ENCODE peak calls at places on chromosomes 12 and 14, in five cellular contexts. L is mammary epithelial cell, W is suprapubic skin, V is left ventricle myocardium inferior, T is OCI-LY7. I is an unnamed sample.

GRCh38 chr12:78878447-78878846 is 13.9 kb downstream of the SYT1 start:
- DNase-seq in T (no peak), W (no peak), L (no peak), V (no peak), I (no peak)

GRCh38 chr14:53953002-53953827 is 3.4 kb downstream of the BMP4 start:
- DNase-seq in V (peak; percentile 88), T (no peak), L (peak; percentile 59), W (peak; percentile 87), I (peak; percentile 33)

GRCh38 chr14:44982594-44982993 is 20.6 kb downstream of the TOGARAM1 start:
- DNase-seq in L (no peak), T (no peak), V (no peak), W (no peak), I (no peak)

GRCh38 chr14:92074555-92074954 is 31.8 kb downstream of the ATXN3 start:
- DNase-seq in W (no peak), L (no peak), V (no peak), T (no peak), I (no peak)

GRCh38 chr12:73659802-73660201 is 877.8 kb upstream of the ATXN7L3B start:
- DNase-seq in W (no peak), T (no peak), V (no peak), L (no peak), I (no peak)

GRCh38 chr14:38716871-38717270 is 386.2 kb downstream of the SEC23A start:
- DNase-seq in L (no peak), T (peak; percentile 41), V (no peak), W (no peak), I (no peak)

GRCh38 chr14:36068777-36069534 is 107.6 kb downstream of the PTCSC3 start:
- DNase-seq in L (peak; percentile 54), W (no peak), V (no peak), T (no peak), I (no peak)

GRCh38 chr14:99579903-99580570 is 24.0 kb downstream of the CCDC85C start:
- DNase-seq in W (no peak), V (no peak), L (peak; percentile 63), T (peak; percentile 17), I (no peak)

GRCh38 chr12:71865757-71866536 is 26.4 kb downstream of the TBC1D15 start:
- DNase-seq in V (no peak), L (no peak), T (no peak), W (no peak), I (no peak)

GRCh38 chr12:13288937-13289643 is 92.6 kb downstream of the EMP1 start:
- DNase-seq in W (no peak), T (no peak), L (no peak), V (no peak), I (no peak)

GRCh38 chr14:70886421-70887206 is 20.6 kb upstream of the PCNX1 start:
- DNase-seq in T (peak; percentile 33), V (no peak), W (no peak), L (no peak), I (peak; percentile 65)

GRCh38 chr14:33686856-33687255 is 264.0 kb downstream of the EGLN3 start:
- DNase-seq in L (no peak), W (no peak), T (no peak), V (no peak), I (no peak)

GRCh38 chr12:51886021-51886710 is 1.7 kb upstream of the ANKRD33 start:
- DNase-seq in L (peak; percentile 73), V (peak; percentile 64), T (peak; percentile 73), W (peak; percentile 86), I (no peak)

GRCh38 chr12:2052861-2053674 is at the start of gene CACNA1C:
- DNase-seq in V (peak; percentile 66), L (peak; percentile 43), W (no peak), T (peak; percentile 16), I (no peak)

GRCh38 chr12:53410951-53411350 is 12.7 kb upstream of the AMHR2 start:
- DNase-seq in L (no peak), T (no peak), W (peak; percentile 55), V (no peak), I (no peak)

GRCh38 chr14:100239200-100239839 is 376 bp downstream of the YY1 start:
- DNase-seq in L (no peak), W (peak; percentile 82), V (peak; percentile 33), T (no peak), I (peak; percentile 50)

GRCh38 chr12:44674866-44675265 is 201.2 kb downstream of the NELL2 start:
- DNase-seq in L (no peak), T (no peak), V (no peak), W (no peak), I (no peak)

GRCh38 chr14:52315355-52315718 is 1.2 kb downstream of the PTGER2 start:
- DNase-seq in T (no peak), L (no peak), W (no peak), V (no peak), I (no peak)

GRCh38 chr14:50862171-50862570 is 9.7 kb upstream of the ABHD12B start:
- DNase-seq in V (no peak), L (no peak), T (no peak), W (no peak), I (no peak)

GRCh38 chr12:121755591-121755990 is 37.9 kb downstream of the RHOF start:
- DNase-seq in L (no peak), V (no peak), T (no peak), W (no peak), I (no peak)

GRCh38 chr12:42631507-42631906 is 42.0 kb upstream of the PRICKLE1 start:
- DNase-seq in L (no peak), W (no peak), V (no peak), T (no peak), I (no peak)

GRCh38 chr12:49034287-49034622 is 15.7 kb upstream of the PRKAG1 start:
- DNase-seq in W (no peak), T (no peak), V (no peak), L (no peak), I (no peak)

GRCh38 chr14:90383731-90384542 is 12.9 kb upstream of the CALM1 start:
- DNase-seq in L (no peak), V (peak; percentile 65), T (peak; percentile 33), W (peak; percentile 83), I (peak; percentile 72)

GRCh38 chr12:54572881-54573280 is 15.6 kb downstream of the PPP1R1A start:
- DNase-seq in L (no peak), V (no peak), T (no peak), W (no peak), I (no peak)

GRCh38 chr14:76937181-76938091 is 91.1 kb downstream of the IRF2BPL start:
- DNase-seq in W (no peak), V (peak; percentile 73), L (peak; percentile 54), T (no peak), I (no peak)

GRCh38 chr12:94567784-94568183 is 82.6 kb downstream of the TMCC3 start:
- DNase-seq in L (no peak), W (no peak), T (no peak), V (no peak), I (no peak)

GRCh38 chr12:94575024-94575423 is 75.3 kb downstream of the TMCC3 start:
- DNase-seq in V (no peak), T (no peak), W (no peak), L (no peak), I (no peak)

GRCh38 chr12:94570161-94570560 is 80.2 kb downstream of the TMCC3 start:
- DNase-seq in L (peak; percentile 59), W (no peak), T (no peak), V (no peak), I (no peak)

GRCh38 chr12:94575645-94576393 is 74.5 kb downstream of the TMCC3 start:
- DNase-seq in L (no peak), T (no peak), V (no peak), W (no peak), I (no peak)

GRCh38 chr12:94571556-94571955 is 78.8 kb downstream of the TMCC3 start:
- DNase-seq in V (no peak), W (no peak), T (no peak), L (peak; percentile 48), I (no peak)
- TF ChIP-seq CTCF in V (no peak), W (no peak), T (no peak), L (no peak), I (no peak)

GRCh38 chr14:22870811-22871199 is 735 bp upstream of the LRP10 start:
- DNase-seq in V (no peak), W (no peak), L (no peak), T (no peak), I (no peak)
- H3K4me3 ChIP-seq in V (peak overlapping the region; percentile 97), W (peak overlapping the region; percentile 86), L (peak overlapping the region; percentile 36), T (peak overlapping the region; percentile 86), I (peak overlapping the region; percentile 92)

GRCh38 chr14:102454711-102455110 is 54.9 kb downstream of the ANKRD9 start:
- DNase-seq in W (no peak), V (no peak), L (no peak), T (no peak), I (no peak)

GRCh38 chr14:102451064-102451352 is 58.6 kb downstream of the ANKRD9 start:
- DNase-seq in L (no peak), T (no peak), V (peak; percentile 44), W (no peak), I (no peak)

GRCh38 chr14:102445641-102446040 is 63.9 kb downstream of the ANKRD9 start:
- DNase-seq in T (no peak), W (no peak), V (no peak), L (no peak), I (no peak)

GRCh38 chr14:102452302-102452701 is 57.3 kb downstream of the ANKRD9 start:
- DNase-seq in L (no peak), V (no peak), T (no peak), W (no peak), I (no peak)

DNA sequence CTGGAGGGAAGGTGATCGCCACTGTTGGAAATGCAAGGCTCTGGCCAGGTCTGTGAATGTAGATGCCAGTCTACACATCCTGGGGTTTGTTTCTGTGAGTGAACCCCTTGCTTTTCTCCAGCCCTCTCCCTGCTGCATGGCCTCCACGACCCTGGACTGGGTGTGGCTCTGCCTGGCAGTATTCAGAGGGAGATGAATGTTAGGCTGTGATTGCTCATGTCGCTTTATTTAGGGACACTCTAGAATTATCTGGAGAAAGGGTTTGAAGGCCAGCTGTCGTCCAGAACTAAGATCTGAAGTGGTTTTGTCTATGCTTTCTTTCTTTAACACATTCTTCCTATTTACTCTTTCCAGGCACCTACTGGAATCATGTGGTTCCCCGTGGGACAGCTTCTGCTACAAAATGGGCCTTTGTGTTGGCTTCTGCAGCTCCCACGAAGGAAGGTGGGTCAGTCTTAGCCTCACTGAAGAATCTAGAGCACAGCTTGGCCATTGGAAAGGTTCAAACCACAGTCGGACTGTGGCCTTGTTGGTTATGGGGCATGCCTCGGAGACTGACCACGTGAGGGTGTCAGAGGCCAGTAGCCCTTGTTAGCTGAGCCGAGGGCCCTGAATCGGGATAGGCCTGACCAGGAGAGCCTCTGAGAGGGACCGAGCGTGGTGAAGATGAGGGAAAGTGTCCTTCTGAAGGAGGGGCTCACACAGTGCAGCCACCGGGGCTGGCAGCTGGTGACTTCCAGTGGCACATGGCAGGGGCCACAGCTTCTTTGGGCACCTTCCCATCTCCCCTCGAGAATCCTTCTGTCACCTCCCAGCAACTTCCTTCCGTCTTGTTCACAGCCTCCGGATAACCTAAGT is 59.1 kb downstream of the ANKRD9 start:
- DNase-seq in T (no peak), W (no peak), V (no peak), L (no peak), I (no peak)
- H3K36me3 ChIP-seq in T (no peaks in the 10 kb centered on the region), W (peaks cover 82% of the 10 kb centered on the region), V (peaks cover 99% of the 10 kb centered on the region), L (peaks cover 5% of the 10 kb centered on the region), I (peaks cover 8% of the 10 kb centered on the region)

GRCh38 chr12:131604146-131604844 is 106.6 kb upstream of the SFSWAP start:
- DNase-seq in W (no peak), L (no peak), T (peak; percentile 29), V (no peak), I (peak; percentile 39)

GRCh38 chr12:131606218-131606899 is 104.5 kb upstream of the SFSWAP start:
- DNase-seq in V (no peak), T (no peak), L (no peak), W (no peak), I (no peak)

GRCh38 chr12:131605304-131605829 is 105.5 kb upstream of the SFSWAP start:
- DNase-seq in T (no peak), L (no peak), W (no peak), V (no peak), I (no peak)

GRCh38 chr12:131604859-131605258 is 106.0 kb upstream of the SFSWAP start:
- DNase-seq in W (no peak), T (no peak), V (no peak), L (no peak), I (no peak)

GRCh38 chr12:131603106-131604033 is 107.5 kb upstream of the SFSWAP start:
- DNase-seq in V (no peak), L (no peak), T (peak; percentile 23), W (no peak), I (no peak)
- TF ChIP-seq CTCF in V (no peak), L (no peak), T (no peak), W (no peak), I (no peak)